ENCODE peak calls at places on chromosomes 1 and 21, in eight cellular contexts. V is naive B cell, T is ascending aorta, C is iris pigment epithelial cell, Q is GM03348, B is Right ventricle myocardium superior, G is left lung, L is NCI-H446. F is an unnamed sample.

GRCh38 chr1:10065760-10066159 is 33.0 kb downstream of the UBE4B start:
- DNase-seq in C (no peak), Q (no peak), V (no peak), B (no peak), L (no peak), T (no peak), G (no peak), F (no peak)

GRCh38 chr1:192763756-192764155 is 45.1 kb upstream of the RGS2 start:
- DNase-seq in V (no peak), C (peak; percentile 98), T (no peak), L (no peak), G (no peak), Q (peak; percentile 42), B (no peak), F (no peak)

GRCh38 chr21:33825898-33826297 is 89.7 kb downstream of the ATP5PO start:
- DNase-seq in Q (peak; percentile 82), G (no peak), B (no peak), C (peak; percentile 62), L (no peak), V (no peak), T (no peak), F (no peak)

GRCh38 chr1:100960098-100960497 is 64.2 kb downstream of the SLC30A7 start:
- DNase-seq in V (no peak), G (no peak), Q (no peak), T (no peak), C (no peak), B (no peak), L (no peak), F (no peak)

GRCh38 chr1:22108343-22109135 is 34.4 kb downstream of the WNT4 start:
- DNase-seq in T (peak; percentile 56), C (no peak), G (peak; percentile 36), L (no peak), B (no peak), Q (peak; percentile 62), V (no peak), F (no peak)

GRCh38 chr1:201585099-201585498 is 46.2 kb downstream of the NAV1 start:
- DNase-seq in C (peak; percentile 55), L (no peak), V (no peak), T (no peak), B (no peak), G (no peak), Q (no peak), F (no peak)

GRCh38 chr1:47431534-47431933 is 6.3 kb upstream of the FOXD2 start:
- DNase-seq in B (no peak), Q (peak; percentile 79), L (no peak), T (no peak), C (peak; percentile 90), V (no peak), G (no peak), F (no peak)

GRCh38 chr1:22104865-22105437 is 37.9 kb downstream of the WNT4 start:
- DNase-seq in G (no peak), L (no peak), C (no peak), Q (no peak), T (no peak), V (no peak), B (no peak), F (peak; percentile 30)

GRCh38 chr1:1869459-1869858 is 21.4 kb downstream of the GNB1 start:
- DNase-seq in V (peak; percentile 32), T (no peak), B (no peak), C (no peak), G (no peak), Q (no peak), L (no peak), F (no peak)

GRCh38 chr1:21909286-21909759 is 27.8 kb downstream of the HSPG2 start:
- DNase-seq in V (no peak), T (peak; percentile 88), L (no peak), C (peak; percentile 43), B (no peak), G (no peak), Q (peak; percentile 70), F (no peak)

GRCh38 chr1:203428981-203429599 is 46.5 kb upstream of the PRELP start:
- DNase-seq in C (no peak), Q (no peak), G (peak; percentile 27), B (no peak), L (no peak), V (no peak), T (no peak), F (no peak)

GRCh38 chr21:26177187-26177586 is 6.6 kb upstream of the APP start:
- DNase-seq in B (peak; percentile 44), G (no peak), C (no peak), V (no peak), Q (peak; percentile 27), L (peak; percentile 7), T (no peak), F (no peak)

GRCh38 chr1:37325010-37325409 is 149.4 kb upstream of the ZC3H12A start:
- DNase-seq in V (no peak), C (no peak), Q (no peak), L (no peak), G (no peak), T (no peak), B (no peak), F (no peak)

GRCh38 chr1:27588256-27589232 is 15.4 kb downstream of the AHDC1 start:
- DNase-seq in B (no peak), G (no peak), C (peak; percentile 82), T (no peak), Q (peak; percentile 73), L (no peak), V (no peak), F (no peak)

GRCh38 chr1:51794260-51794659 is 84.3 kb downstream of the NRDC start:
- DNase-seq in B (no peak), G (no peak), C (no peak), Q (no peak), L (no peak), T (no peak), V (no peak), F (no peak)

GRCh38 chr1:240111558-240111957 is 19.9 kb downstream of the FMN2 start:
- DNase-seq in B (no peak), L (no peak), V (no peak), Q (no peak), C (no peak), G (no peak), T (no peak), F (no peak)

GRCh38 chr1:30513396-30514136 is 209.8 kb downstream of the MATN1 start:
- DNase-seq in B (no peak), V (no peak), L (no peak), G (no peak), Q (no peak), T (no peak), C (no peak), F (no peak)

GRCh38 chr1:117318456-117318855 is 48.8 kb upstream of the MAN1A2 start:
- DNase-seq in L (no peak), B (no peak), T (no peak), C (no peak), V (no peak), G (no peak), Q (no peak), F (no peak)

GRCh38 chr1:237890416-237890815 is 306 bp downstream of the ZP4 start:
- DNase-seq in L (no peak), B (no peak), C (no peak), Q (no peak), G (no peak), V (no peak), T (no peak), F (no peak)

GRCh38 chr1:198681247-198681646 is 42.4 kb downstream of the PTPRC start:
- DNase-seq in C (peak; percentile 71), T (no peak), B (no peak), Q (no peak), G (no peak), V (no peak), L (no peak), F (no peak)

GRCh38 chr1:8055973-8056372 is 29.9 kb upstream of the ERRFI1 start:
- DNase-seq in G (no peak), C (peak; percentile 94), Q (peak; percentile 74), B (no peak), L (no peak), T (no peak), V (no peak), F (no peak)

GRCh38 chr1:26049531-26050254 is 3.8 kb upstream of the SLC30A2 start:
- DNase-seq in Q (no peak), B (no peak), V (no peak), T (no peak), L (no peak), C (peak; percentile 9), G (no peak), F (no peak)

GRCh38 chr21:45935628-45936027 is 45.9 kb upstream of the COL6A1 start:
- DNase-seq in C (peak; percentile 66), Q (no peak), L (no peak), G (no peak), V (no peak), T (no peak), B (no peak), F (no peak)

F was measured in activated effector memory CD4-positive, alpha-beta T cell treated with Interleukin-2 at 50 U/mL for 16 hours.